ENCODE peak calls at places on chromosomes 16 and 17, in six cellular contexts. A, W, U, B, K and Z are unnamed samples.

GRCh38 chr17:77453613-77454559 is 313.1 kb downstream of the SEC14L1 start:
- DNase-seq in A (peak; percentile 90), W (no peak), U (no peak), B (no peak), K (peak; percentile 86), Z (no peak)

GRCh38 chr17:77454560-77455095 is 313.9 kb downstream of the SEC14L1 start:
- DNase-seq in A (no peak), W (no peak), U (no peak), B (no peak), K (peak; percentile 65), Z (no peak)

GRCh38 chr17:58352843-58353719 is 1.1 kb upstream of the SUPT4H1 start:
- DNase-seq in A (peak; percentile 44), W (peak; percentile 70), U (no peak), B (peak; percentile 65), K (peak; percentile 67), Z (no peak)

GRCh38 chr16:17836868-17837602 is 366.3 kb upstream of the XYLT1 start:
- DNase-seq in A (no peak), W (no peak), U (no peak), B (no peak), K (no peak), Z (no peak)

GRCh38 chr17:39729280-39729851 is 966 bp downstream of the MIEN1 start:
- DNase-seq in A (no peak), W (no peak), U (no peak), B (peak; percentile 26), K (no peak), Z (no peak)

GRCh38 chr17:41962768-41963434 is 3.7 kb upstream of the CNP start:
- DNase-seq in A (peak; percentile 67), W (peak; percentile 92), U (peak; percentile 64), B (peak; percentile 82), K (peak; percentile 84), Z (no peak)

GRCh38 chr16:85291302-85292148 is 179.3 kb upstream of the CIBAR2 start:
- DNase-seq in A (no peak), W (peak; percentile 70), U (no peak), B (peak; percentile 78), K (no peak), Z (no peak)

GRCh38 chr17:34892864-34893263 is 68.4 kb downstream of the CCT6B start:
- DNase-seq in A (no peak), W (no peak), U (no peak), B (no peak), K (peak; percentile 47), Z (no peak)

GRCh38 chr16:71367243-71367976 is 8.9 kb downstream of the CALB2 start:
- DNase-seq in A (no peak), W (peak; percentile 61), U (no peak), B (no peak), K (peak; percentile 37), Z (no peak)

GRCh38 chr16:8924214-8924613 is 39.5 kb downstream of the USP7 start:
- DNase-seq in A (peak; percentile 60), W (peak; percentile 72), U (no peak), B (no peak), K (no peak), Z (no peak)
- H3K36me3 ChIP-seq in A (no peaks in the 10 kb centered on the region), W (peaks cover 78% of the 10 kb centered on the region), U (peaks cover 51% of the 10 kb centered on the region), B (peaks cover 3% of the 10 kb centered on the region), K (peaks cover 89% of the 10 kb centered on the region), Z (peaks cover 72% of the 10 kb centered on the region)

GRCh38 chr16:66750279-66751134 is 902 bp downstream of the DYNC1LI2 start:
- DNase-seq in A (no peak), W (no peak), U (no peak), B (no peak), K (peak; percentile 16), Z (no peak)

GRCh38 chr16:66751992-66752322 is 548 bp upstream of the DYNC1LI2 start:
- DNase-seq in A (no peak), W (no peak), U (no peak), B (no peak), K (no peak), Z (no peak)

GRCh38 chr16:66752958-66753357 is 1.5 kb upstream of the DYNC1LI2 start:
- DNase-seq in A (no peak), W (no peak), U (no peak), B (no peak), K (no peak), Z (no peak)

GRCh38 chr16:66752379-66752778 is 970 bp upstream of the DYNC1LI2 start:
- DNase-seq in A (no peak), W (no peak), U (no peak), B (no peak), K (no peak), Z (no peak)

GRCh38 chr16:66751135-66751991 is at the start of gene DYNC1LI2:
- DNase-seq in A (peak; percentile 58), W (peak; percentile 93), U (peak; percentile 57), B (peak; percentile 89), K (peak; percentile 85), Z (no peak)
- H3K27ac ChIP-seq in A (peak within 1 kb of the TSS; percentile 89), W (peak within 1 kb of the TSS; percentile 88), U (peak within 1 kb of the TSS; percentile 91), B (no peak within 1 kb of the TSS), K (peak within 1 kb of the TSS; percentile 9), Z (peak within 1 kb of the TSS; percentile 60)

GRCh38 chr17:50382931-50383330 is 9.9 kb downstream of the EME1 start:
- DNase-seq in A (no peak), W (no peak), U (no peak), B (no peak), K (no peak), Z (no peak)
- H3K36me3 ChIP-seq in A (no peaks in the 10 kb centered on the region), W (peaks cover 76% of the 10 kb centered on the region), U (peaks cover 69% of the 10 kb centered on the region), B (peaks cover 28% of the 10 kb centered on the region), K (peaks cover 99% of the 10 kb centered on the region), Z (peaks cover 94% of the 10 kb centered on the region)

GRCh38 chr17:43403846-43404245 is 5.1 kb downstream of the ARL4D start:
- DNase-seq in A (no peak), W (no peak), U (no peak), B (no peak), K (no peak), Z (no peak)

GRCh38 chr17:43402567-43402966 is 3.8 kb downstream of the ARL4D start:
- DNase-seq in A (no peak), W (no peak), U (no peak), B (peak; percentile 28), K (no peak), Z (no peak)

GRCh38 chr17:43401293-43401692 is 2.5 kb downstream of the ARL4D start:
- DNase-seq in A (no peak), W (no peak), U (peak; percentile 20), B (peak; percentile 82), K (no peak), Z (no peak)

GRCh38 chr17:43399839-43400328 is 1.1 kb downstream of the ARL4D start:
- DNase-seq in A (no peak), W (no peak), U (no peak), B (peak; percentile 58), K (no peak), Z (no peak)

DNA sequence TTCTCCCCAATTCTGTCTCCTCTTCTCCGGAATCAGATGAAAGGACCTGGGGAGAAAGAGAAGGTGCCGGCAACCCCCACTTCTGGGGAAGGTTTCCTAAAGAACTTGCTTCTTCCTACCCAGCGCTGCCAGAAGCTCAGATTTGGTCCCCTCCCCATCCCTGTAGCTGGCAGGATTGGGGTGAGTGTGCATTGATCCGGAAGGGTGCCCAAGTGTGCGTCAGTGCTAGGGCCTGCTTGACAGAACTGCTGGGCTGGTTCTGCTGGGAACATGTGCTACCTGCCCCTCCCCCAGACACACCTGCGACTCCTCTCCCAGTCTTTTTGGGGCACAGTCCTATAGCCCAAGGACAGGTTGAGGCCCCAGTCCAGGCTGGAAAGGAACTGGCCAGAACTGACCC is 3.3 kb downstream of the ARL4D start:
- DNase-seq in A (no peak), W (no peak), U (no peak), B (peak; percentile 31), K (no peak), Z (no peak)
- H3K27ac ChIP-seq in A (peak overlapping the region; percentile 9), W (no peak overlapping the region), U (no peak overlapping the region), B (no peak overlapping the region), K (no peak overlapping the region), Z (no peak overlapping the region)